ENCODE peak calls at places on chromosomes 2 and 18, in four cellular contexts. R is pancreas, Y is SJCRH30, F is tibial nerve. A is an unnamed sample.
A peak's percentile ranks its signal among the peaks of the same experiment; 100 is the strongest.

GRCh38 chr2:147600223-147600622 is 244.6 kb upstream of the ACVR2A start:
- DNase-seq in F (no peak), R (no peak), Y (no peak), A (no peak)

GRCh38 chr2:37250869-37251740 is 19.6 kb downstream of the NDUFAF7 start:
- DNase-seq in F (no peak), Y (no peak), R (no peak), A (no peak)

GRCh38 chr18:51525453-51526225 is 328.2 kb upstream of the MEX3C start:
- DNase-seq in Y (no peak), F (no peak), R (no peak), A (no peak)

GRCh38 chr2:240961878-240962277 is 36.5 kb upstream of the SNED1 start:
- DNase-seq in Y (no peak), F (peak; percentile 4), R (no peak), A (no peak)

GRCh38 chr2:66853585-66853984 is 418.7 kb downstream of the MEIS1 start:
- DNase-seq in Y (no peak), F (no peak), R (no peak), A (no peak)

GRCh38 chr18:44093253-44093652 is 587.4 kb upstream of the SETBP1 start:
- DNase-seq in F (no peak), Y (no peak), R (no peak), A (no peak)

GRCh38 chr2:102436284-102436683 is 13.3 kb downstream of the IL18RAP start:
- DNase-seq in F (no peak), R (no peak), Y (no peak), A (no peak)

GRCh38 chr2:19176977-19177376 is 181.4 kb downstream of the OSR1 start:
- DNase-seq in Y (no peak), F (no peak), R (no peak), A (no peak)

GRCh38 chr18:13377496-13377895 is 158.9 kb downstream of the LDLRAD4 start:
- DNase-seq in Y (no peak), R (no peak), F (no peak), A (no peak)

GRCh38 chr2:213766465-213766891 is 482.2 kb downstream of the SPAG16 start:
- DNase-seq in F (no peak), R (no peak), Y (no peak), A (no peak)

GRCh38 chr2:149595069-149595963 is 7.7 kb upstream of the MMADHC start:
- DNase-seq in Y (no peak), R (no peak), F (no peak), A (no peak)

GRCh38 chr2:151237422-151238012 is 24.1 kb downstream of the RBM43 start:
- DNase-seq in F (no peak), R (no peak), Y (no peak), A (no peak)
- H3K4me1 ChIP-seq in F (peaks cover 8% of the 10 kb centered on the region), R (no peaks in the 10 kb centered on the region), Y (peaks cover 2% of the 10 kb centered on the region), A (no peaks in the 10 kb centered on the region)

DNA sequence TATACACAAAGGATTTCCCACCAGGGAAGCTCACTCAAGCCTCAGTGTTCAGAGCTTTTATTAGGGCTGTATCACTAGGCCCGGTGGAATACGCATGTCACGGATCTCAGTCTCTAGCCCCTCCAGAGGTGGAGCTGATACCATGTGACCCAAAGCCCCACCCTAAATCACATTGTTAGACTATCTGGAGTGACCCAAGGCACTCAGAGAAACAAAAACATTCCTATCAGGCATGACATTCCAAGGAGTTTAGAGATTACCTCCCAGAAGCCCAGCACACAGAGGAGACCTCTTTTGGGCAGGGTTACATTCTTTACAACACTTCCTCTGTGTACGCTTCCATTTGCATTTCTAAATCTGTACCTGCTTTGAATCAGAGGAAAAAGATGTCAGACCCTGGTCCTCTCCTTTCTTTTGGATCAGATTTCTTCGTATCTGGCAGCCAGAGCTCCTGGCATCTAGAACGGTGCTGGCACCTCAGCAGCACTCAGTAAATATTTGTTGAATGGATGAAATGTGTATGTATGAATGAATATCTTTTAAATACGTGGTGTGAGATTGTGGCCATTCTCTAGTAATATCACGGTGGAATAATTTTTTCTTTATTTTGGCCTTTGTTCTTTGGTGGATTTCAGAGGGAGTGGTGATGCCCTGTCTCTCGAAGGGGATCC is 37.7 kb upstream of the SMAD2 start:
- DNase-seq in Y (peak; percentile 18), F (no peak), R (no peak), A (no peak)
- H3K9me3 ChIP-seq in Y (no peaks in the 10 kb centered on the region), F (no peaks in the 10 kb centered on the region), R (no peaks in the 10 kb centered on the region), A (no peaks in the 10 kb centered on the region)

GRCh38 chr18:77105680-77106079 is 26.9 kb downstream of the MBP start:
- DNase-seq in R (no peak), F (no peak), Y (no peak), A (no peak)

GRCh38 chr18:77103991-77104521 is 28.5 kb downstream of the MBP start:
- DNase-seq in R (no peak), Y (no peak), F (no peak), A (peak; percentile 83)

GRCh38 chr18:77103181-77103875 is 29.3 kb downstream of the MBP start:
- DNase-seq in F (no peak), Y (no peak), R (no peak), A (no peak)

GRCh38 chr18:77106331-77106730 is 26.3 kb downstream of the MBP start:
- DNase-seq in F (no peak), Y (no peak), R (no peak), A (no peak)

DNA sequence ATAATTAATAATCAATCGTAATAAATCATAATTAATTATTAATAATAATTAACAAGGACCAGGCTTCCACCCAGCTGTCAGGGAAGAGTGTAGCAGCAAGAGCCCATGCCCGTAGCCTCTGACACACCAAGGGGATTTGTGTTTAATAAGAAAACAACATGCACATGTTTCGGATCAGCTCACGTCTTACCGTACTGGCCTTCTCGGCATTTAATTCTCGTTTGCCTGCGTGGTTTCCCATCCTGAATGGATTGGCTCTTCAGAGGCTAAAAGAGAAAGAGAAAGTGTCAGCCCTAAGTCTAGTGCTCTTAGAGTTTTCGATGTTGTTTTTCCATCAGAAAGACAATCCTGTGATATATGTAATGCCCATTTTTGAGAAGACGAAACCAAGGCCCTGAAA is 27.6 kb downstream of the MBP start:
- DNase-seq in R (no peak), Y (no peak), F (no peak), A (peak; percentile 5)
- H3K4me1 ChIP-seq in R (peaks cover 21% of the 10 kb centered on the region), Y (no peaks in the 10 kb centered on the region), F (peaks cover 90% of the 10 kb centered on the region), A (peaks cover 79% of the 10 kb centered on the region)

GRCh38 chr18:14916851-14917250 is 168.9 kb downstream of the ANKRD30B start:
- DNase-seq in F (no peak), R (no peak), Y (no peak), A (peak; percentile 27)

GRCh38 chr18:14914771-14915170 is 166.8 kb downstream of the ANKRD30B start:
- DNase-seq in Y (no peak), R (no peak), F (no peak), A (peak; percentile 14)

GRCh38 chr18:14919666-14920065 is 171.7 kb downstream of the ANKRD30B start:
- DNase-seq in R (no peak), F (no peak), Y (no peak), A (peak; percentile 79)

GRCh38 chr18:14916181-14916580 is 168.2 kb downstream of the ANKRD30B start:
- DNase-seq in F (no peak), Y (no peak), R (no peak), A (peak; percentile 65)

DNA sequence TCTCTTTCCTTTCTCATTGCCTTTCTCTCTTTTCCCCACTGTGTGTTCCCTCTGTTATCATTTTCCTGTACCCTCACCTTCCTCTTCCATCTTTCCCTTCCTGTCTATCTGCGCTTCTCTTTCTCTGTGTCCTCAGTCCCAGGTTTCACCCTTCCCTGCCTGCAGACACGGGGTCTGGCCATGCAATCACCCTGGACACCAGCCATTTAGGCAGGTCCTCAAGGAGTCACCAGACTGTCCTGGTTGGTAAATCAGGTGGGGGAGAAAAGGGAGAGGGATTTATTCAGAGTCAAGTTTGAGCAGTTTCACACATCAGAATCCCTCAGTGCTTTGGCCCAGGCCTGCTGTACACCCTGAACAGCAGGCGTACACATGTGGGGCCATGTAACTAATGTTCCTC is 169.3 kb downstream of the ANKRD30B start:
- DNase-seq in R (no peak), Y (no peak), F (no peak), A (no peak)
- H3K9me3 ChIP-seq in R (no peaks in the 10 kb centered on the region), Y (no peaks in the 10 kb centered on the region), F (no peaks in the 10 kb centered on the region), A (no peaks in the 10 kb centered on the region)